ENCODE peak calls at places on chromosome 20, in eight cellular contexts. One of them, this sample, is unnamed.

GRCh38 chr20:44961868-44962267 is 1.7 kb upstream of the TOMM34 start:
- DNase-seq in H1: no peak
- DNase-seq in A549: no peak
- DNase-seq in IMR-90: peak; percentile 77
- DNase-seq in adrenal gland: no peak
- DNase-seq in GM12878: no peak
- DNase-seq in sigmoid colon: no peak
- DNase-seq in GM12892: no peak
- DNase-seq in this sample: no peak

GRCh38 chr20:47659904-47660601 is 125.2 kb downstream of the SULF2 start:
- DNase-seq in IMR-90: no peak
- DNase-seq in GM12878: no peak
- DNase-seq in GM12892: no peak
- DNase-seq in H1: no peak
- DNase-seq in A549: no peak
- DNase-seq in adrenal gland: no peak
- DNase-seq in sigmoid colon: no peak
- DNase-seq in this sample: no peak

GRCh38 chr20:6007529-6008103 is 46.2 kb downstream of the LRRN4 start:
- DNase-seq in sigmoid colon: no peak
- DNase-seq in adrenal gland: no peak
- DNase-seq in GM12892: no peak
- DNase-seq in A549: no peak
- DNase-seq in GM12878: no peak
- DNase-seq in H1: no peak
- DNase-seq in IMR-90: no peak
- DNase-seq in this sample: no peak

GRCh38 chr20:51287628-51288413 is 254.7 kb downstream of the NFATC2 start:
- DNase-seq in GM12892: no peak
- DNase-seq in sigmoid colon: no peak
- DNase-seq in H1: no peak
- DNase-seq in adrenal gland: no peak
- DNase-seq in IMR-90: no peak
- DNase-seq in GM12878: no peak
- DNase-seq in A549: no peak
- DNase-seq in this sample: no peak

GRCh38 chr20:38229376-38230252 is 30.9 kb downstream of the KIAA1755 start:
- DNase-seq in H1: no peak
- DNase-seq in IMR-90: no peak
- DNase-seq in GM12878: no peak
- DNase-seq in A549: no peak
- DNase-seq in adrenal gland: no peak
- DNase-seq in sigmoid colon: peak; percentile 57
- DNase-seq in GM12892: no peak
- DNase-seq in this sample: no peak

GRCh38 chr20:22546344-22546743 is 38.0 kb downstream of the FOXA2 start:
- DNase-seq in GM12878: no peak
- DNase-seq in IMR-90: no peak
- DNase-seq in adrenal gland: no peak
- DNase-seq in sigmoid colon: no peak
- DNase-seq in H1: no peak
- DNase-seq in A549: no peak
- DNase-seq in GM12892: no peak
- DNase-seq in this sample: no peak

GRCh38 chr20:35871311-35871771 is 83.0 kb downstream of the SCAND1 start:
- DNase-seq in sigmoid colon: peak; percentile 75
- DNase-seq in adrenal gland: peak; percentile 76
- DNase-seq in GM12878: no peak
- DNase-seq in IMR-90: peak; percentile 51
- DNase-seq in H1: no peak
- DNase-seq in A549: no peak
- DNase-seq in GM12892: no peak
- DNase-seq in this sample: peak; percentile 56

GRCh38 chr20:33893314-33893713 is 82.2 kb downstream of the CHMP4B start:
- DNase-seq in IMR-90: peak; percentile 90
- DNase-seq in adrenal gland: no peak
- DNase-seq in GM12878: no peak
- DNase-seq in sigmoid colon: no peak
- DNase-seq in GM12892: no peak
- DNase-seq in A549: no peak
- DNase-seq in H1: no peak
- DNase-seq in this sample: no peak

GRCh38 chr20:9686866-9687265 is 152.0 kb downstream of the PAK5 start:
- DNase-seq in IMR-90: no peak
- DNase-seq in GM12892: no peak
- DNase-seq in H1: no peak
- DNase-seq in GM12878: no peak
- DNase-seq in sigmoid colon: no peak
- DNase-seq in adrenal gland: no peak
- DNase-seq in A549: no peak
- DNase-seq in this sample: no peak

GRCh38 chr20:44416082-44416715 is 59.5 kb upstream of the TTPAL start:
- DNase-seq in GM12892: no peak
- DNase-seq in GM12878: no peak
- DNase-seq in A549: no peak
- DNase-seq in H1: no peak
- DNase-seq in IMR-90: no peak
- DNase-seq in adrenal gland: peak; percentile 65
- DNase-seq in sigmoid colon: no peak
- DNase-seq in this sample: no peak

GRCh38 chr20:44054849-44055248 is 132.1 kb downstream of the JPH2 start:
- DNase-seq in IMR-90: no peak
- DNase-seq in A549: no peak
- DNase-seq in sigmoid colon: peak; percentile 8
- DNase-seq in adrenal gland: no peak
- DNase-seq in GM12892: no peak
- DNase-seq in GM12878: no peak
- DNase-seq in H1: no peak
- DNase-seq in this sample: no peak

GRCh38 chr20:47243003-47243402 is 113.5 kb downstream of the ZMYND8 start:
- DNase-seq in A549: no peak
- DNase-seq in sigmoid colon: no peak
- DNase-seq in adrenal gland: no peak
- DNase-seq in GM12892: no peak
- DNase-seq in IMR-90: no peak
- DNase-seq in GM12878: no peak
- DNase-seq in H1: no peak
- DNase-seq in this sample: no peak

GRCh38 chr20:60228255-60228654 is 270.0 kb downstream of the CDH26 start:
- DNase-seq in H1: no peak
- DNase-seq in sigmoid colon: no peak
- DNase-seq in GM12878: no peak
- DNase-seq in GM12892: no peak
- DNase-seq in A549: no peak
- DNase-seq in adrenal gland: no peak
- DNase-seq in IMR-90: no peak
- DNase-seq in this sample: no peak

GRCh38 chr20:59589051-59589450 is 15.3 kb upstream of the PHACTR3 start:
- DNase-seq in adrenal gland: no peak
- DNase-seq in sigmoid colon: no peak
- DNase-seq in IMR-90: no peak
- DNase-seq in A549: no peak
- DNase-seq in GM12892: no peak
- DNase-seq in GM12878: no peak
- DNase-seq in H1: no peak
- DNase-seq in this sample: peak; percentile 1

GRCh38 chr20:35307666-35308653 is 15.7 kb upstream of the FAM83C start:
- DNase-seq in adrenal gland: no peak
- DNase-seq in IMR-90: peak; percentile 83
- DNase-seq in H1: no peak
- DNase-seq in sigmoid colon: peak; percentile 91
- DNase-seq in A549: no peak
- DNase-seq in GM12892: no peak
- DNase-seq in GM12878: no peak
- DNase-seq in this sample: peak; percentile 73

GRCh38 chr20:22389836-22390542 is 194.4 kb downstream of the FOXA2 start:
- DNase-seq in IMR-90: no peak
- DNase-seq in A549: peak; percentile 76
- DNase-seq in GM12878: no peak
- DNase-seq in H1: peak; percentile 23
- DNase-seq in adrenal gland: no peak
- DNase-seq in GM12892: no peak
- DNase-seq in sigmoid colon: no peak
- DNase-seq in this sample: no peak

GRCh38 chr20:10922941-10923340 is 249.1 kb upstream of the JAG1 start:
- DNase-seq in sigmoid colon: no peak
- DNase-seq in adrenal gland: no peak
- DNase-seq in H1: no peak
- DNase-seq in GM12878: no peak
- DNase-seq in IMR-90: peak; percentile 96
- DNase-seq in GM12892: no peak
- DNase-seq in A549: no peak
- DNase-seq in this sample: no peak

DNA sequence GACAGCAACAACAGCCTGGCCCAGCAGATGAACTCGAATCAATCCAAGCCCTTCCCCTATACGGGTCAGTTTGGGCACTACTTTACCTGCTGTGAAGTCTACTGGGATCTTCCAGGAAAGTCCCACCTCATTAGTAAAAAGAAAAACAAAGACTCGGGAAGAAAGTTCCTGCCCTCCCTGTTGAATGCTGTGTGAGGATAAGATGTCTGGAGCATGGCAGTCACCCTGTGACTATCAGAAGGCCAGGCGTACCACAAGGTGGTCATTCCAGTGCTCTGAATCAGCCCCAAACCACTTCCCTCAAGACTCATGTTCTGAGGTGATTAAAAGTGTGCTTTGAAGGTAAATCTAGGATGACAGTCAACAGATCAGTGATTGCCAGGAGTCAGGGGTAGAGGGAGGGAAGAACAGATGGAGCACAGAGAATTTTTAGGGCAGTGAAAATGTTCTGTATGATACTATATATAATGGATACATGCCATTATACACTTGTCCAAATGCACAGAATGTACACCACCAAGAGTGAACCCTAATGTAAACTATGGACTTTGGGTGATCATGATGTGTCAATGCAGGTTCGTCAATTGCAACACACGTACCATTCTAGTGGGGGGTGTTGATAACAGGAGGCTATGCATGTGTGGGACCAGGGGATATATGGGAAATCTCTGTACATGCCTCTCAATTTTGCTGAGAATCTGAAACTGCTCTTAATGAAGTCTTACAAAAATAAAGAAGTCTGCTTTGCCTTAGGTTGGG is 14.7 kb downstream of the FKBP1A start:
- DNase-seq in sigmoid colon: no peak
- DNase-seq in GM12878: no peak
- DNase-seq in adrenal gland: no peak
- DNase-seq in GM12892: no peak
- DNase-seq in H1: no peak
- DNase-seq in IMR-90: peak; percentile 67
- DNase-seq in A549: no peak
- DNase-seq in this sample: no peak
- TF ChIP-seq POLR2A in sigmoid colon: no peak
- TF ChIP-seq POLR2A in GM12878: no peak
- TF ChIP-seq POLR2A in adrenal gland: no peak
- TF ChIP-seq POLR2A in GM12892: no peak
- TF ChIP-seq POLR2A in H1: no peak
- TF ChIP-seq POLR2A in IMR-90: no peak
- TF ChIP-seq POLR2A in A549: no peak
- TF ChIP-seq POLR2A in this sample: no peak

DNA sequence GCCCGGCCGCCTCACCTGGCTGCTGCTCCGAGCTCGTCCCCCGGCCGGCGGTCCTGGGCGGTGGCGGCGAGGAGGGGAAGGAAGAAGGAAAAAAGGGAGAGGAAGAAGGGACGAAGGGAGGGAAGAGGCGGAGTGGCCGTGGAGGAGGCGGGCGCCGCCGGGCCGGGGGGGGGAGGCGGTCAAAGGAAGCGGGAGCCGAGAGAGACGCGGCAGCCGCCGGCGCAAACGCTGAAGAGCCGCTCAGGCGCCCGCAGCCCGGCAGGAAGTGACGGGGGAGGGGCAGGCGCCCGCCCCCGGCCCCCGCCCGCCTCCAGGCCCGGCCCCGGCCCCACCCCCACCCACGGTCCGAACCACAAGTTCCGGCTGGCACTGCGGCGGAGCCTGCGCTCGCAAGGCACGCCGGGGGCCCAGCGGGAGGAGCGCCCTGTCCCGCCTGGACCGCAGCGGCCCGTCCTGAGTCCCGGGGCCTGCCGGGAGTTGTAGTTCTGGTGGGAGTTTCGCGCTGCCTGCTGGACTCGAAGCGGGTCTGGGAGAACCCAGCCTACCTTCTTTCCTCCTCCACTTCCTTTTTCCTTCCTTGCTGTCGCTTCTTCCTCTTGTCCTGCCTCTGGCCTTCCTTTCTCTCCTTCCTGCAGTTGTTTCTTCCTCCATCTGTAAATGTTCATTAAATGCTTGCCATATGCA is at the start of gene STAU1:
- DNase-seq in GM12878: peak; percentile 71
- DNase-seq in A549: peak; percentile 96
- DNase-seq in adrenal gland: peak; percentile 95
- DNase-seq in GM12892: peak; percentile 98
- DNase-seq in IMR-90: peak; percentile 93
- DNase-seq in H1: peak; percentile 91
- DNase-seq in sigmoid colon: peak; percentile 98
- DNase-seq in this sample: peak; percentile 97
- TF ChIP-seq POLR2A in GM12878: peak; percentile 82
- TF ChIP-seq POLR2A in A549: peak; percentile 68
- TF ChIP-seq POLR2A in adrenal gland: peak; percentile 32
- TF ChIP-seq POLR2A in GM12892: peak; percentile 61
- TF ChIP-seq POLR2A in IMR-90: peak; percentile 81
- TF ChIP-seq POLR2A in H1: no peak
- TF ChIP-seq POLR2A in sigmoid colon: peak; percentile 31
- TF ChIP-seq POLR2A in this sample: peak; percentile 55

GRCh38 chr20:62066983-62067433 is 1.3 kb upstream of the TAF4 start:
- DNase-seq in IMR-90: no peak
- DNase-seq in sigmoid colon: no peak
- DNase-seq in GM12878: peak; percentile 33
- DNase-seq in H1: no peak
- DNase-seq in adrenal gland: peak; percentile 22
- DNase-seq in A549: no peak
- DNase-seq in GM12892: peak; percentile 58
- DNase-seq in this sample: no peak
- TF ChIP-seq POLR2A in IMR-90: no peak
- TF ChIP-seq POLR2A in sigmoid colon: peak; percentile 18
- TF ChIP-seq POLR2A in GM12878: no peak
- TF ChIP-seq POLR2A in H1: no peak
- TF ChIP-seq POLR2A in adrenal gland: no peak
- TF ChIP-seq POLR2A in A549: no peak
- TF ChIP-seq POLR2A in GM12892: no peak
- TF ChIP-seq POLR2A in this sample: no peak

GRCh38 chr20:15476781-15477180 is 1096.5 kb downstream of the KIF16B start:
- DNase-seq in adrenal gland: no peak
- DNase-seq in H1: no peak
- DNase-seq in GM12878: no peak
- DNase-seq in A549: no peak
- DNase-seq in IMR-90: no peak
- DNase-seq in GM12892: no peak
- DNase-seq in sigmoid colon: no peak
- DNase-seq in this sample: no peak
- TF ChIP-seq POLR2A in adrenal gland: no peak
- TF ChIP-seq POLR2A in H1: no peak
- TF ChIP-seq POLR2A in GM12878: no peak
- TF ChIP-seq POLR2A in A549: no peak
- TF ChIP-seq POLR2A in IMR-90: no peak
- TF ChIP-seq POLR2A in GM12892: no peak
- TF ChIP-seq POLR2A in sigmoid colon: no peak
- TF ChIP-seq POLR2A in this sample: no peak

GRCh38 chr20:49982346-49983122 is at the start of gene SNAI1:
- DNase-seq in A549: peak; percentile 97
- DNase-seq in H1: no peak
- DNase-seq in sigmoid colon: peak; percentile 92
- DNase-seq in GM12892: peak; percentile 100
- DNase-seq in GM12878: peak; percentile 32
- DNase-seq in adrenal gland: peak; percentile 85
- DNase-seq in IMR-90: peak; percentile 86
- DNase-seq in this sample: peak; percentile 90
- TF ChIP-seq POLR2A in A549: peak; percentile 99
- TF ChIP-seq POLR2A in H1: peak; percentile 98
- TF ChIP-seq POLR2A in sigmoid colon: peak; percentile 86
- TF ChIP-seq POLR2A in GM12892: peak; percentile 94
- TF ChIP-seq POLR2A in GM12878: peak; percentile 97
- TF ChIP-seq POLR2A in adrenal gland: peak; percentile 82
- TF ChIP-seq POLR2A in IMR-90: peak; percentile 99
- TF ChIP-seq POLR2A in this sample: peak; percentile 86

This sample was measured in heart left ventricle.